ENCODE peak calls at places on chromosome 2, in seven cellular contexts. T is CD4-positive, alpha-beta T cell; S is upper lobe of left lung; H is psoas muscle; J is GM12865; G is HL-60; Z is osteocyte. B is an unnamed sample.

GRCh38 chr2:109614715-109615636 is 812 bp downstream of the SOWAHC start:
- DNase-seq in T (no peak), S (no peak), H (peak; percentile 32), J (no peak), G (no peak), Z (no peak), B (no peak)

GRCh38 chr2:106158871-106159270 is 35.2 kb downstream of the UXS1 start:
- DNase-seq in T (no peak), S (no peak), H (no peak), J (no peak), G (no peak), Z (no peak), B (no peak)

GRCh38 chr2:189829092-189829843 is 45.0 kb downstream of the PMS1 start:
- DNase-seq in T (no peak), S (no peak), H (no peak), J (no peak), G (no peak), Z (no peak), B (no peak)

GRCh38 chr2:175464311-175464670 is 282.8 kb upstream of the ATP5MC3 start:
- DNase-seq in T (no peak), S (no peak), H (no peak), J (no peak), G (peak; percentile 33), Z (no peak), B (no peak)

GRCh38 chr2:68088950-68089349 is 26.1 kb upstream of the C1D start:
- DNase-seq in T (no peak), S (no peak), H (no peak), J (no peak), G (no peak), Z (no peak), B (no peak)

GRCh38 chr2:127996160-127996559 is 31.7 kb downstream of the SAP130 start:
- DNase-seq in T (no peak), S (no peak), H (no peak), J (no peak), G (no peak), Z (no peak), B (no peak)

GRCh38 chr2:15763822-15764682 is 172.4 kb downstream of the DDX1 start:
- DNase-seq in T (no peak), S (no peak), H (no peak), J (no peak), G (no peak), Z (peak; percentile 21), B (peak; percentile 25)

GRCh38 chr2:202113571-202114142 is 40.6 kb downstream of the KIAA2012 start:
- DNase-seq in T (no peak), S (no peak), H (no peak), J (no peak), G (no peak), Z (no peak), B (no peak)

GRCh38 chr2:50529600-50530218 is 502.2 kb downstream of the NRXN1 start:
- DNase-seq in T (no peak), S (no peak), H (no peak), J (peak; percentile 44), G (no peak), Z (no peak), B (no peak)

GRCh38 chr2:209817818-209818420 is 46.3 kb downstream of the UNC80 start:
- DNase-seq in T (no peak), S (no peak), H (no peak), J (no peak), G (no peak), Z (no peak), B (no peak)

GRCh38 chr2:147420947-147421346 is 423.9 kb upstream of the ACVR2A start:
- DNase-seq in T (no peak), S (no peak), H (no peak), J (no peak), G (no peak), Z (no peak), B (no peak)

GRCh38 chr2:177172034-177172880 is 40.3 kb upstream of the HNRNPA3 start:
- DNase-seq in T (no peak), S (no peak), H (no peak), J (no peak), G (no peak), Z (no peak), B (no peak)

GRCh38 chr2:46267616-46268015 is 29.6 kb upstream of the EPAS1 start:
- DNase-seq in T (no peak), S (no peak), H (no peak), J (no peak), G (no peak), Z (no peak), B (no peak)

GRCh38 chr2:128531856-128532255 is 213.2 kb upstream of the HS6ST1 start:
- DNase-seq in T (no peak), S (no peak), H (no peak), J (no peak), G (no peak), Z (no peak), B (no peak)

GRCh38 chr2:106010818-106011355 is 183.2 kb downstream of the UXS1 start:
- DNase-seq in T (no peak), S (no peak), H (no peak), J (no peak), G (no peak), Z (no peak), B (no peak)

GRCh38 chr2:2101924-2102323 is 229.2 kb downstream of the MYT1L start:
- DNase-seq in T (no peak), S (no peak), H (no peak), J (no peak), G (no peak), Z (no peak), B (no peak)

GRCh38 chr2:43224571-43225092 is 1.8 kb downstream of the ZFP36L2 start:
- DNase-seq in T (peak; percentile 35), S (peak; percentile 93), H (peak; percentile 50), J (peak; percentile 58), G (no peak), Z (no peak), B (peak; percentile 78)

GRCh38 chr2:215711484-215712034 is 275.7 kb upstream of the FN1 start:
- DNase-seq in T (no peak), S (no peak), H (no peak), J (no peak), G (no peak), Z (no peak), B (no peak)

GRCh38 chr2:237258146-237258545 is 155.8 kb downstream of the COL6A3 start:
- DNase-seq in T (no peak), S (no peak), H (no peak), J (no peak), G (no peak), Z (no peak), B (no peak)
- TF ChIP-seq CTCF in T (no peak), S (no peak), H (peak; percentile 5), J (no peak), G (no peak), Z (peak; percentile 40), B (no peak)

GRCh38 chr2:219176818-219177593 is at the start of gene CNPPD1:
- DNase-seq in T (peak; percentile 79), S (peak; percentile 98), H (peak; percentile 92), J (peak; percentile 94), G (peak; percentile 85), Z (peak; percentile 93), B (peak; percentile 87)
- TF ChIP-seq CTCF in T (no peak), S (no peak), H (peak; percentile 12), J (no peak), G (no peak), Z (no peak), B (no peak)

GRCh38 chr2:198711484-198711883 is 746.3 kb downstream of the SATB2 start:
- DNase-seq in T (no peak), S (no peak), H (no peak), J (no peak), G (no peak), Z (no peak), B (no peak)

GRCh38 chr2:198712485-198712884 is 745.3 kb downstream of the SATB2 start:
- DNase-seq in T (no peak), S (no peak), H (no peak), J (no peak), G (no peak), Z (no peak), B (no peak)

GRCh38 chr2:198715304-198715703 is 742.4 kb downstream of the SATB2 start:
- DNase-seq in T (no peak), S (no peak), H (no peak), J (no peak), G (no peak), Z (no peak), B (no peak)

GRCh38 chr2:198717451-198717850 is 740.3 kb downstream of the SATB2 start:
- DNase-seq in T (no peak), S (no peak), H (no peak), J (no peak), G (no peak), Z (no peak), B (no peak)
- TF ChIP-seq CTCF in T (no peak), S (no peak), H (no peak), J (no peak), G (no peak), Z (no peak), B (no peak)

GRCh38 chr2:232333361-232334135 is 45.0 kb upstream of the ALPP start:
- DNase-seq in T (no peak), S (no peak), H (no peak), J (no peak), G (no peak), Z (no peak), B (no peak)
- TF ChIP-seq CTCF in T (no peak), S (no peak), H (no peak), J (peak; percentile 37), G (peak; percentile 4), Z (peak; percentile 58), B (peak; percentile 70)

GRCh38 chr2:114543106-114543806 is 100.8 kb downstream of the DPP10 start:
- DNase-seq in T (no peak), S (no peak), H (no peak), J (no peak), G (no peak), Z (no peak), B (no peak)
- TF ChIP-seq CTCF in T (no peak), S (peak; percentile 5), H (no peak), J (no peak), G (no peak), Z (no peak), B (peak; percentile 55)

DNA sequence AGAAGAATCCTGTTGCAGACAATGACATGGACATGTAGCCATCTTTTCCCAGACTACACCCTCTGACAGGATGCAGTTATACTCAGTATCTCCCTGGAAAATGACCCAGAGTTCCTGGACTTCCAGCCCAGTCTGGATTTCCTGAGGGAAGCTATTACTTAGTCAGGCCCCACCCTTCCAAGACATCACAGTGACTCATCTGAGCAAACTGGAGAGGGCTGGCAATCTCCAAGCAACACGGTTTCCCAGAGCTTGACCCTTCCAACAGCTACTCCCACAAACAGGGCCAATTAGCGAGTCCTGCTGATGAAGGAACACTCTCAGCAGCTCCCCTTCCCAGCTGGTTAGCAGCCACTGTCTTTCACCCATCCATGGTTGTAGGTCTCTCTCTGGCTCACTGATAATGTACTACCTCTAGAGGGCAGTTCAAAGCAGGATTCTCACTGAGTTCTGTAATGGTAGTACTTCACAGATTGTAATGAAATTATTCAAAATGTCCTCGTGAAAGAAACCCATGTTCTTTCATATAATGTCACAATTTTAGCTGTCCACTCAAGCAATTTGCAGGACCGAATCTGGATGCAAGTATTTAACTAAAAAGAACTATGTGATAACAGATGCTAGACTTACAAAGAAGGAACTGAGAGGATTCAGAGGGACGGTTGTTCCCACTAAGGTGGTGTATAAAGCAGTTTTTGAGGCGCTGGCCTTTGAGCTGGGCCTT is 110.2 kb downstream of the MDH1 start:
- DNase-seq in T (no peak), S (no peak), H (peak; percentile 52), J (peak; percentile 55), G (peak; percentile 28), Z (no peak), B (no peak)
- TF ChIP-seq CTCF in T (peak; percentile 44), S (no peak), H (peak; percentile 54), J (peak; percentile 54), G (peak; percentile 21), Z (peak; percentile 71), B (peak; percentile 55)